ENCODE peak calls at places on chromosomes 16 and 17, in five cellular contexts. X is A549, C is tibial nerve, G is sigmoid colon, L is heart right ventricle. Y is an unnamed sample. For H3K4me1, the result is how much of the 10 kb centered on the place peaks cover.

GRCh38 chr16:23369416-23369815 is 67.3 kb downstream of the SCNN1B start:
- DNase-seq in C (no peak), L (no peak), G (no peak), X (no peak), Y (no peak)

GRCh38 chr17:83099570-83100181 is 20.3 kb downstream of the METRNL start:
- DNase-seq in X (no peak), C (no peak), G (no peak), L (no peak), Y (no peak)

GRCh38 chr17:15236281-15237105 is 28.6 kb downstream of the PMP22 start:
- DNase-seq in C (no peak), G (no peak), L (no peak), X (no peak), Y (no peak)

GRCh38 chr17:64385187-64386083 is 5.2 kb downstream of the PECAM1 start:
- DNase-seq in G (peak), C (peak), X (peak), L (peak), Y (peak)

GRCh38 chr16:50696575-50697420 is 3.4 kb downstream of the NOD2 start:
- DNase-seq in X (peak), G (peak), L (peak), C (peak), Y (peak)

GRCh38 chr16:66474750-66475199 is 47.7 kb downstream of the BEAN1 start:
- DNase-seq in G (peak), C (no peak), L (no peak), X (no peak), Y (no peak)

GRCh38 chr17:49297141-49297540 is 64.9 kb downstream of the ZNF652 start:
- DNase-seq in G (no peak), X (no peak), L (no peak), C (no peak), Y (no peak)

GRCh38 chr17:7556627-7557026 is 1.9 kb upstream of the TNFSF13 start:
- DNase-seq in G (no peak), C (no peak), X (no peak), L (no peak), Y (no peak)

GRCh38 chr17:14227052-14227451 is 9.6 kb downstream of the CDRT15 start:
- DNase-seq in G (no peak), X (no peak), C (no peak), L (no peak), Y (no peak)

GRCh38 chr16:69890114-69890890 is 60.8 kb upstream of the CLEC18A start:
- DNase-seq in X (no peak), C (peak), L (peak), G (peak), Y (peak)

GRCh38 chr17:12296120-12296727 is 275.5 kb downstream of the MAP2K4 start:
- DNase-seq in C (no peak), L (peak), X (no peak), G (no peak), Y (peak)

GRCh38 chr17:45782889-45783592 is 1.1 kb upstream of the CRHR1 start:
- DNase-seq in X (peak), L (no peak), C (no peak), G (no peak), Y (no peak)

GRCh38 chr16:76277099-76278030 is at the start of gene CNTNAP4:
- DNase-seq in X (no peak), L (no peak), C (peak), G (peak), Y (no peak)

GRCh38 chr16:75081179-75081859 is 35.3 kb downstream of the LDHD start:
- DNase-seq in G (no peak), L (no peak), C (no peak), X (no peak), Y (no peak)

GRCh38 chr17:45143767-45144198 is 4.5 kb upstream of the HEXIM1 start:
- DNase-seq in X (no peak), C (peak), G (peak), L (peak), Y (peak)

GRCh38 chr17:30519707-30520106 is 42.5 kb downstream of the GOSR1 start:
- DNase-seq in C (no peak), L (no peak), G (no peak), X (peak), Y (peak)

GRCh38 chr16:34050787-34051320 is 591.4 kb downstream of the TP53TG3F start:
- DNase-seq in G (peak), L (no peak), X (no peak), C (no peak), Y (no peak)

GRCh38 chr16:49931931-49932330 is 76.0 kb upstream of the ZNF423 start:
- DNase-seq in C (no peak), L (no peak), G (peak), X (no peak), Y (no peak)

GRCh38 chr16:2452650-2453049 is 7.3 kb upstream of the TEDC2 start:
- DNase-seq in G (no peak), C (no peak), L (no peak), X (no peak), Y (no peak)

GRCh38 chr17:74259667-74260524 is 14.1 kb upstream of the DNAI2 start:
- DNase-seq in G (no peak), C (no peak), X (no peak), L (no peak), Y (peak)

GRCh38 chr17:72077326-72077960 is 43.4 kb upstream of the SOX9 start:
- DNase-seq in C (no peak), X (no peak), G (no peak), L (no peak), Y (peak)
- TF ChIP-seq CTCF in C (no peak), X (no peak), G (no peak), L (no peak), Y (no peak)

DNA sequence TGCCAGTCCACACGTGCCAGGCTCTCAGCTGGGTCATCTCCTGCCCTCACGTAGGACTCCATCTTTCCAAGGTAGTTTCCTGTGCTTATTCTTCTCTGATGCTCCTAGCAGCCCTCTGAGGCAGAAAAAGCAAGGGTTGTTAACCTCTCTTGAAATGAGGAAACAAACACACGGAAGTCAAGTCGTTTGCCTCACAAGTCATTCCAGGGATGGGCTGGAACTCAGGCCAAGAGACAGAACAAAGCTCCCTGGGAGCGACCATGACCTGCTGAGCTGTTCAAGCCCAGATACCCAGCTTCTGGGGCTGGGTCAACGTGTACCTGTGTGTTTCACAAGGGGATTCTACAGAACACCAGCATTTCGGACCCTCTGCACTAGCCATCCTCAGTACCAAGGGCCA is 28.2 kb downstream of the SRL start:
- DNase-seq in X (no peak), L (no peak), C (no peak), G (no peak), Y (no peak)
- H3K27ac ChIP-seq in X (peak), L (peak), C (peak), G (no peak), Y (peak)

GRCh38 chr16:19728636-19728965 is 10.5 kb downstream of the IQCK start:
- DNase-seq in C (no peak), X (no peak), G (no peak), L (no peak), Y (no peak)
- H3K4me1 ChIP-seq in C (under half), X (under half), G (under half), L (under half), Y (under half)

DNA sequence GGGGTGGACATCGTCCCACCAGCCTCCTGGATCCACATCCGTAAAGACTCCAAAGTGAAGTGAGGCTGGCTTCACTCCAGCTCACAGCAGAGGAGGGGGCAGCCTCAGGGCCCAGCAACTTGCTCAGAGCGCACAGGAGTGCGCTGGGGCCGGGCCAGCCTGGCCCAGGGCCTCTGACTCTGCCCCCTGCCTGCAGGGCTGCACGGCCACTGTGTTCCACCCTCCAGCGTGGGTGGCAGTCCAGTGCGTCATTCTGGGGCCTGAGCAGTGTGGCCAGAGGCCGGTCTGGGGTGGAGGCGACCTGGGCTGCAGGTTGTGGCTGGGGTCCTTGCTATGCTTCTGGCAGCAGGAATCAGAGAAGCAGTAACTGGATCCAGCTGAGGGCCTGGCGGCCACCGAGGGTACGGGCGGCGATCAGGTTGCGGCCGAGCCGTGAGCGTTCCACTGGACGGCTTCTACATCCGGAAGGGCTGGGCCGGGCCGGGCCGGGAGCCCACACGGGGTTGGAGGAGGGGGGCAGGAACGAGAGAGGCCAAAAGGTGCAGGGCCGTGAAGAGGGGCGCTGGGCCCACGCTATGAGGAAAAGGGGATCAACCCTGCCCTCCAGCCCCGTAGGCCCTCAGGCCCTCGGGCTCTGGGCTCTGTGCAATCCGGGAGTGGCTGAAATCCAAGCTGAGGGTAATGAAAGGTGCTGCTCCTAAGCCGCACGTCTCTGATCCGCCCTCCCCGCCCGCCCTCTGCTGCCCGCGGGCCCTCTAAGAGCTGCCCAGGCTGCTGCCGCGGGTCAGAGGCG is at the start of gene FSCN2:
- DNase-seq in L (no peak), X (no peak), C (no peak), G (no peak), Y (no peak)
- TF ChIP-seq CTCF in L (peak), X (no peak), C (peak), G (no peak), Y (no peak)

DNA sequence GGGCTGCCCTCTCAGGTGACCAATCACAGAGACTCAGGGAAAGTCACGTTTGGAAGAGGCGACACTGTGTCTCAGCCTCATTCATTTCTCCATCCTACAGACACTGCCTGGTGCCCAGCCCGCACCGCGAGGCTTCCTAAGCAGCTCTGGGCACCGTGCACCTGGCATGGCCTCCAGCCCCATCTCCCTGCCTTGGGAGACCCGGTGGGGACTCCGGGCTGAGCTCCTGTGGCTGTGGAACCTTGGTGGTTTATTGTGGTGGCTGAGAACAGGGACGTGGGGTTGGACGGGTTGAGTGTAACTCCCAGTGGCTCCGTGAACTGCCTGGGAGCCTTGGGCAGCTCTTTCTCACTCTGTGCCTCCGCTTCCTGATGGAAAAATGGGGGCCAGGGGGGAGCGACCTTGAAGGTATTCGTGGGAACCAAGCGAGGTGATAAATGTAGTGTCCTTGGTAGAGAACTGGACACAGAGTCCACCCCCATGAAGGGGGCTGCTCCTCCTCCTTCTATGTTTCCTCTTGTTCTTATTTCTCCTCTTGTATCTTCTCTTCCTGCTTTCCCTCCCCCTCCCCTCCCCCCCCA is 215.4 kb downstream of the SEC14L1 start:
- DNase-seq in X (peak), L (no peak), G (peak), C (no peak), Y (peak)
- H3K27ac ChIP-seq in X (peak), L (no peak), G (peak), C (peak), Y (no peak)

DNA sequence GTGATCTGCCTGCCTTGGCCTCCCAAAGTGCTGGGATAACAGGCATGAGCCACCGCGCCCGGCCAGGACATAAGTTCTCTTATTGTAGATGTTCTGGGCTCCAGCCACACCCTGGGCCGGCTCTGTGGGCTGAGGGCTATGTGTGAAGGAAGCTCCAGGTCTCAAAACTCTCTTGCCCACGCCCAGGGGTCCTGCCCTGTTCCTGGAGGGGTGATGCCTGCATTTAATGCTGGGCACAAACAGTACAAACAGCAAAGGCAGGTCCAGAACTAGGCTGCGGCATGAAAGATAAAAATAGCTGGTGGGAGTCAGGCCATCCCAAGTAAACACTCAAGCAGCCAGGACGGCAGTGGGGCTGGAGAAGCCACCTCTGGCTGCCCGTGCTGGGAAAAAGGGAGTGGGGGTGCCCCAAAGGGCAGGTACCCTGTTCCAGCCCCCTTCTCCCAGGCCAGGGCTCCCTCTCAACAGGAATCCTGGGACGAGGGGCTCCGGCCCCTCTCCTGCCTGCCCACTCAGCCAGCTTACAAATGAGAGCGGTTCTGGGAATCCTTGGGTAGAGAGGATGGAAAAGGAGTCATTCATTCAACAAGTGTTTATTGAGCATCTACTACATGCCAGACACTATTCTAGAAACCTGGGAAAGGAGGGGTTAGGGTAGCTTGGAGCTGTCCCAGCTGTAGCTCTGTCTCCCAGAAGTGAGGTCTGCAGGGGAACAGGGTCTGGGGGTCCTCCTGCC is 4.6 kb downstream of the TRIM47 start:
- DNase-seq in G (no peak), L (no peak), C (no peak), X (no peak), Y (no peak)
- H3K4me1 ChIP-seq in G (half or more), L (half or more), C (half or more), X (half or more), Y (under half)

DNA sequence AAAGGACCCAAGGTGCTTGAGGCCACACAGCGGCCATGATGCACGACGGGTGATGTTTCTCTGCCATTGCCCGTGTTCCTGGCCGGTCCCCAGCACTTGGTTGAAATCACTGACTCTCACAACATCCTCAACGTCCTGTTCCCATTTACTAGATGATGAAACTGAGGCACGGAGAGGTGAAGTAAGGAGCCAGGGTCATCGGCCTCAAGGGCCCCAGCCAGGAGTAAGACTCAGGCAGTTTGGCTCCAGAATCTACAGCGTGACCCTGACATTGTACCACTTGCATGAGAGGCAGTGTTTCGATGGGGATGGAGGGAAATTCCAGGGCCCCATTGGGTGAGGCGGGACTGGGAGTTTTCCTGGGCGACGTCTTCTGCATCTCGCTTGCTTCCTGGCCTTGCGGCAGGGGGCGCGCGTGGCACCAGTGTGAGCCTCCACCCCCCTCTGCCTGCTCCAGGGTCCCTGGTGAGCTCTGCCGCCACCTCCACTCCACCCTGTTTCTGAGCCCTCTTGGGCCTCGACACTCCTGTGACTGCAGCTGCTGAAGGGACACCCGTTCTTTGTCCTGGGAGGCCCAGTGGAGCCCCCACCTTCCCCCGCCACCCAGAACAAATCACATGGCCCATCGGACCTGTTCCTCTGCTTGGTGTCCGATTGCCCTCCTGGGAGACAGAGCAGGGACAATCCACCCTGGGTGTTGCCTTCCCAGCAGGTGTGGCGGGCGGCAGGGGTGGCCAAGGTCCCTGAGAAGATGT is 133.0 kb upstream of the GSE1 start:
- DNase-seq in C (no peak), X (peak), G (no peak), L (no peak), Y (no peak)
- TF ChIP-seq CTCF in C (no peak), X (peak), G (no peak), L (peak), Y (peak)